ENCODE peak calls at places on chromosome 22, in four cellular contexts. M is GM12878, H is K562, X is H1. I is an unnamed sample.
A peak's percentile ranks its signal among the peaks of the same experiment; 100 is the strongest.

GRCh38 chr22:40039482-40039881 is 44.7 kb downstream of the FAM83F start:
- DNase-seq in X (no peak), H (no peak), M (no peak), I (no peak)

GRCh38 chr22:29224859-29225410 is 19.2 kb downstream of the EMID1 start:
- DNase-seq in H (no peak), X (no peak), M (no peak), I (no peak)

GRCh38 chr22:35656284-35656752 is 8.1 kb downstream of the APOL6 start:
- DNase-seq in X (no peak), M (no peak), H (no peak), I (no peak)

GRCh38 chr22:42397332-42398246 is 34.6 kb downstream of the NFAM1 start:
- DNase-seq in H (no peak), X (no peak), M (peak; percentile 66), I (no peak)

GRCh38 chr22:22851969-22852368 is 35.6 kb upstream of the IGLL5 start:
- DNase-seq in M (no peak), H (no peak), X (no peak), I (no peak)

GRCh38 chr22:20577549-20577975 is 70.2 kb downstream of the MED15 start:
- DNase-seq in M (no peak), X (no peak), H (no peak), I (no peak)

GRCh38 chr22:48811885-48812284 is 1015.8 kb downstream of the BRD1 start:
- DNase-seq in H (no peak), M (no peak), X (no peak), I (no peak)

GRCh38 chr22:23137905-23138520 is 3.8 kb downstream of the RSPH14 start:
- DNase-seq in H (peak; percentile 71), M (peak; percentile 86), X (no peak), I (no peak)

GRCh38 chr22:49960967-49961600 is 512 bp downstream of the PIM3 start:
- DNase-seq in M (no peak), H (no peak), X (peak; percentile 71), I (no peak)

GRCh38 chr22:19103881-19104821 is 18.1 kb downstream of the DGCR2 start:
- DNase-seq in H (peak; percentile 22), M (no peak), X (no peak), I (no peak)

GRCh38 chr22:19105867-19106802 is 16.1 kb downstream of the DGCR2 start:
- DNase-seq in M (no peak), H (peak; percentile 73), X (no peak), I (no peak)

GRCh38 chr22:19107730-19108074 is 14.5 kb downstream of the DGCR2 start:
- DNase-seq in H (no peak), X (no peak), M (no peak), I (no peak)

GRCh38 chr22:19106886-19107729 is 15.1 kb downstream of the DGCR2 start:
- DNase-seq in H (no peak), M (no peak), X (no peak), I (no peak)

DNA sequence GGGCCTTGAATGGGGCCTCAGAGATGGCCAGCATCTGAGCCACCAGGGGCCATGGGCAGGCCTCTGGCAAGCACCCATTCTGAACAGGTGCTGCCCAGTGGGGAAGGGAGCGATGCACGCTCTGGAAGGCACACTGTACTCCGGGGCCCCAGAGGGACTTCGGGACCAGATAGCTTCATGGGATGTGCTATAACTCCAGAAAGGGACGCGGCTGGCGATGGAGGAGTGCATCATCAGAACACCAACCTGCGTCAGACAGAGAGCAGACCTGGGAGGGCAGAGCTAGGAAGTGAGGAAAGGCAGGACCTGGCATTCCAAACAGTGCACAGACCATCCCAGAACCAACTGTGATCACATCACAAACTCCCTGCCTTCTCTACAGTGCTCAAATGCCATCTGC is 16.8 kb downstream of the DGCR2 start:
- DNase-seq in X (no peak), M (no peak), H (no peak), I (no peak)
- TF ChIP-seq TAF1 in X (no peak), M (no peak), H (no peak), I (no peak)

GRCh38 chr22:38921126-38921525 is 36.3 kb upstream of the APOBEC3A start:
- DNase-seq in X (no peak), H (no peak), M (no peak), I (no peak)

GRCh38 chr22:38925571-38926041 is 31.8 kb upstream of the APOBEC3A start:
- DNase-seq in X (no peak), H (no peak), M (no peak), I (no peak)

GRCh38 chr22:38921801-38922200 is 35.6 kb upstream of the APOBEC3A start:
- DNase-seq in X (no peak), M (no peak), H (no peak), I (no peak)

GRCh38 chr22:38924197-38924952 is 33.0 kb upstream of the APOBEC3A start:
- DNase-seq in H (no peak), X (no peak), M (no peak), I (no peak)

DNA sequence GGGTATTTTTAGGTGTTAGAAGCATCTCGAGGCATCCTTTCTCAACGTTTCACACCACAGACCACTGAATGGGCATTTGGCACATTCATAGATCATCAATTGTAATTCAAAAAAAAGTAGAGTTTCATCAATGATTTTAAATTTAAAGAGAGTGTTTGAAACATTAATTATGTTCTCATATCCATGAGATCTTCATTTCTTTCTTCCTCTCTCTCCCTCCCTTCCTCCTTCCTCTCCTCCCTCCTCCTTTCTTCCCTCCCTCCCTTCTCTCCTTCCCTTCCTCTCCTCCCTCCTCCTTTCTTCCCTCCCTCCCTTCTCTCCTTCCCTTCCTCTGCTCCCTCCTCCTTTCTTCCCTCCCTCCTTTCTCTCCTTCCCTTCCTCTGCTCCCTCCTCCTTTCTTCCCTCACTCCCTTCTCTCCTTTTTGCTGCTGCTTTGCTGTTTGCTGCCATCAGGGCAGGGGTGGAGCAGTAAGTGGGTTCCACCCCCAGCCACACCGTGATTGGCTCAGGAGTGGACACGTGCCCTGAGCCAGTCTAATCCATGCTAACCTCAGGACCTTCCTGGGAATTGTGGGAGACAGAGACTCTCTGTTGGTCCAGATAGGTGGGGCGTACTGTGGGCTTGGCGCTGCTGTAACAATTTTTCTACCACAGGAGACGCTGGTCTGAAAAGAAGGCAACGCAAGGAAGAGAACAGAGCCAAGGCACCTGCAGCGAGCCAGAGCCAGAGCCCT is 33.8 kb upstream of the APOBEC3A start:
- DNase-seq in M (no peak), X (no peak), H (peak; percentile 72), I (no peak)
- TF ChIP-seq POLR2A in M (no peak), X (no peak), H (no peak), I (no peak)

DNA sequence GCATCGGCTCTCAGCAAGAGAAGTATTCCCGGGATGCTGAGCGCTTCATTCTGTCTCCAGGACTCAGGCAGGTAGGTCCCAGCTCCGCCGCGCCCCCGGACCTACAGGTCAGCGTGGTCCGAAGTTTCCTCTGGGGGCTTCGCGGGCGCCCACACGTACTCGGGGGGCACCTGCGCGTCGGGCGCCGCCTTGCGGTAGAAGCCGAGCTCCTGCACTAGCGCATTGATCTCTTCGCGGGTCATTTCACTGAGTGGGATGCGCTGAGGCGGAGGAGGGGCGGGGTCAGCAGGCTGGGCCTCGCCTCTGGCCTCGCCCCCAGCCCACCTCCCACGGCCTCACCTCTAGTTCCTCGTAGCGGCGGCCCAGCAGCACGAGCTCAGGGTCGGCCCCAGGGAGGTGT is 2.5 kb downstream of the SELENOM start:
- DNase-seq in M (no peak), X (peak; percentile 89), H (no peak), I (no peak)
- TF ChIP-seq POLR2AphosphoS5 in M (no peak), X (no peak), H (no peak), I (no peak)

DNA sequence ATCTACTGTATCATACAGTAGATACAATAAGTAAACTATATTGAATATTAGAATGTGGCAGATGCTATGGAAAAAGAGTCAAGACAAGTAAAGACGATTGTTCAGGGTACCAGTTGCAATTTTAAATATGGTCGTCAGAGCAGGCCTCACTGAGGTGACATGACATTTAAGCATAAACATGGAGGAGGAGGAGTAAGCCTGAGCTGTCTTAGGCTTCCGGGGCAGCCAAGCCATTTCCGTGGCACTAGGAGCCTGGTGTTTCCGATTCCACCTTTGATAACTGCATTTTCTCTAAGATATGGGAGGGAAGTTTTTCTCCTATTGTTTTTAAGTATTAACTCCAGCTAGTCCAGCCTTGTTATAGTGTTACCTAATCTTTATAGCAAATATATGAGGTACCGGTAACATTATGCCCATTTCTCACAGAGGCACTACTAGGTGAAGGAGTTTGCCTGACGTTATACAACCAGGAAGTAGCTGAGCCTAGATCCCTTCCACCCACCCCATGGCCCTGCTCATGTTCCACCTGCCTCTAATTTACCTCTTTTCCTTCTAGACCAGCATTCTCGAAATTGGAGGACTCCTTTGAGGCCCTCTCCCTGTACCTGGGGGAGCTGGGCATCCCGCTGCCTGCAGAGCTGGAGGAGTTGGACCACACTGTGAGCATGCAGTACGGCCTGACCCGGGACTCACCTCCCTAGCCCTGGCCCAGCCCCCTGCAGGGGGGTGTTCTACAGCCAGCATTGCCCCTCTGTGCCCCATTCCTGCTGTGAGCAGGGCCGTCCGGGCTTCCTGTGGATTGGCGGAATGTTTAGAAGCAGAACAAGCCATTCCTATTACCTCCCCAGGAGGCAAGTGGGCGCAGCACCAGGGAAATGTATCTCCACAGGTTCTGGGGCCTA is 14.3 kb downstream of the PIK3IP1 start:
- DNase-seq in X (no peak), H (no peak), M (no peak), I (no peak)
- TF ChIP-seq TAF1 in X (no peak), H (no peak), M (no peak), I (no peak)

DNA sequence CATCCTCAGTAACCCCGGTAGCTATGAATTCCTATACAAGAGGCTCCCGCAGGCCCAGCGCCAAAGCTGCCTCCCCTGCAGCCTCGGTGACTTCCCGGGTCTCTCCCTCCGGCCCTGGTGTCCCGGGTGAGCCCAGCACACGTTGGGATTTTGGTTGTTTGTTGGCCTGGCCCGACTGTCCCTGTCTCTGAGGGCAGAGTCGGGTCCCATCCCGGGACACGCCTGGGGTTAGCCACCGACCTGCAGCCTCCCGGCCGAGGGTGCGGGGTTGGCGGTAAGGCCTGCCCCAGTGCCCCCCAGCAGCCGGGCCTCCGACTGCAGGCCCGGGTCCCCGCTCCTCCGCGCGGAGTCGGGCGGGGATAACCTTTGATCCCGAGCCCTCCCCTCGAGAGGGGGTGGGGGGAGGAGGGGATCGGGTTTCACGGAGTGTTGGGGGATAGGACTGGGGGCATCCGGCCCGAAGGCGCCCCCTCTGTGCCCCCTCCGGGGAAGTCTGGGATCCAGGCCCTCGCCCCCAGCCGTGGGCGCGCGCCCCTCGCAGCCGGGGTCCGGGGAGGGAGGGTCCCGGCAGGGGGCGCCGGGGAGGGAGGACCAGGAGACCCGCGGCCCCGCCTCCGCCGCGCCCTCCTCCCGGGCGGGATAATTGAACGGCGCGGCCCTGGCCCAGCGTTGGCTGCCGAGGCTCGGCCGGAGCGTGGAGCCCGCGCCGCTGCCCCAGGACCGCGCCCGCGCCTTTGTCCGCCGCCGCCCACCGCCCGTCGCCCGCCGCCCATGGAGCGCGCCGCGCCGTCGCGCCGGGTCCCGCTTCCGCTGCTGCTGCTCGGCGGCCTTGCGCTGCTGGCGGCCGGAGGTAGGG is at the start of gene FBLN1:
- DNase-seq in M (no peak), H (peak; percentile 22), X (peak; percentile 86), I (no peak)
- TF ChIP-seq POLR2A in M (no peak), H (no peak), X (no peak), I (no peak)

I was measured in GM12892.